ENCODE peak calls at places on chromosomes 5 and 9, in nine cellular contexts. One of them, this sample, is unnamed.

GRCh38 chr5:74851026-74851425 is 15.2 kb downstream of the FAM169A start:
- DNase-seq in sigmoid colon: no peak
- DNase-seq in CD8-positive, alpha-beta T cell: no peak
- DNase-seq in body of pancreas: no peak
- DNase-seq in GM23338: no peak
- DNase-seq in psoas muscle: no peak
- DNase-seq in left ventricle myocardium inferior: no peak
- DNase-seq in prostate gland: no peak
- DNase-seq in caudate nucleus: no peak
- DNase-seq in this sample: no peak

GRCh38 chr9:114308361-114308950 is 14.4 kb upstream of the ORM1 start:
- DNase-seq in CD8-positive, alpha-beta T cell: no peak
- DNase-seq in prostate gland: no peak
- DNase-seq in caudate nucleus: no peak
- DNase-seq in sigmoid colon: peak
- DNase-seq in left ventricle myocardium inferior: no peak
- DNase-seq in psoas muscle: no peak
- DNase-seq in body of pancreas: peak
- DNase-seq in GM23338: no peak
- DNase-seq in this sample: peak

GRCh38 chr5:96151891-96152290 is 190.2 kb upstream of the ELL2 start:
- DNase-seq in CD8-positive, alpha-beta T cell: no peak
- DNase-seq in GM23338: no peak
- DNase-seq in body of pancreas: no peak
- DNase-seq in left ventricle myocardium inferior: no peak
- DNase-seq in caudate nucleus: no peak
- DNase-seq in prostate gland: no peak
- DNase-seq in psoas muscle: no peak
- DNase-seq in sigmoid colon: no peak
- DNase-seq in this sample: no peak

GRCh38 chr5:157162919-157163510 is 3.0 kb downstream of the GARIN3 start:
- DNase-seq in GM23338: no peak
- DNase-seq in sigmoid colon: no peak
- DNase-seq in psoas muscle: no peak
- DNase-seq in prostate gland: no peak
- DNase-seq in caudate nucleus: no peak
- DNase-seq in body of pancreas: no peak
- DNase-seq in left ventricle myocardium inferior: no peak
- DNase-seq in CD8-positive, alpha-beta T cell: no peak
- DNase-seq in this sample: no peak

GRCh38 chr5:38591450-38591849 is 35.0 kb upstream of the LIFR start:
- DNase-seq in prostate gland: no peak
- DNase-seq in caudate nucleus: no peak
- DNase-seq in sigmoid colon: no peak
- DNase-seq in psoas muscle: no peak
- DNase-seq in body of pancreas: no peak
- DNase-seq in left ventricle myocardium inferior: no peak
- DNase-seq in GM23338: no peak
- DNase-seq in CD8-positive, alpha-beta T cell: no peak
- DNase-seq in this sample: no peak

GRCh38 chr9:93122721-93123221 is 11.3 kb downstream of the NINJ1 start:
- DNase-seq in prostate gland: no peak
- DNase-seq in GM23338: no peak
- DNase-seq in psoas muscle: no peak
- DNase-seq in sigmoid colon: peak
- DNase-seq in caudate nucleus: no peak
- DNase-seq in body of pancreas: no peak
- DNase-seq in CD8-positive, alpha-beta T cell: no peak
- DNase-seq in left ventricle myocardium inferior: no peak
- DNase-seq in this sample: no peak

GRCh38 chr5:126531543-126532120 is 63.4 kb downstream of the ALDH7A1 start:
- DNase-seq in caudate nucleus: no peak
- DNase-seq in CD8-positive, alpha-beta T cell: no peak
- DNase-seq in left ventricle myocardium inferior: no peak
- DNase-seq in body of pancreas: no peak
- DNase-seq in prostate gland: no peak
- DNase-seq in GM23338: no peak
- DNase-seq in psoas muscle: no peak
- DNase-seq in sigmoid colon: no peak
- DNase-seq in this sample: no peak

GRCh38 chr9:123300554-123300953 is 32.2 kb upstream of the STRBP start:
- DNase-seq in left ventricle myocardium inferior: no peak
- DNase-seq in CD8-positive, alpha-beta T cell: no peak
- DNase-seq in prostate gland: no peak
- DNase-seq in caudate nucleus: no peak
- DNase-seq in sigmoid colon: peak
- DNase-seq in GM23338: no peak
- DNase-seq in body of pancreas: no peak
- DNase-seq in psoas muscle: no peak
- DNase-seq in this sample: no peak

GRCh38 chr5:111147502-111147901 is 55.4 kb downstream of the WDR36 start:
- DNase-seq in body of pancreas: no peak
- DNase-seq in psoas muscle: no peak
- DNase-seq in sigmoid colon: no peak
- DNase-seq in GM23338: no peak
- DNase-seq in CD8-positive, alpha-beta T cell: no peak
- DNase-seq in caudate nucleus: no peak
- DNase-seq in left ventricle myocardium inferior: no peak
- DNase-seq in prostate gland: no peak
- DNase-seq in this sample: no peak

GRCh38 chr5:167352801-167353200 is 938.6 kb upstream of the WWC1 start:
- DNase-seq in caudate nucleus: no peak
- DNase-seq in GM23338: no peak
- DNase-seq in psoas muscle: no peak
- DNase-seq in prostate gland: no peak
- DNase-seq in CD8-positive, alpha-beta T cell: no peak
- DNase-seq in sigmoid colon: no peak
- DNase-seq in body of pancreas: no peak
- DNase-seq in left ventricle myocardium inferior: no peak
- DNase-seq in this sample: no peak

GRCh38 chr9:126838895-126839294 is 21.5 kb upstream of the ZBTB34 start:
- DNase-seq in body of pancreas: no peak
- DNase-seq in prostate gland: no peak
- DNase-seq in sigmoid colon: no peak
- DNase-seq in psoas muscle: no peak
- DNase-seq in caudate nucleus: no peak
- DNase-seq in GM23338: no peak
- DNase-seq in left ventricle myocardium inferior: no peak
- DNase-seq in CD8-positive, alpha-beta T cell: no peak
- DNase-seq in this sample: no peak

GRCh38 chr5:135930029-135930948 is 24.5 kb downstream of the LECT2 start:
- DNase-seq in CD8-positive, alpha-beta T cell: no peak
- DNase-seq in left ventricle myocardium inferior: no peak
- DNase-seq in sigmoid colon: no peak
- DNase-seq in prostate gland: no peak
- DNase-seq in body of pancreas: no peak
- DNase-seq in GM23338: peak
- DNase-seq in psoas muscle: no peak
- DNase-seq in caudate nucleus: no peak
- DNase-seq in this sample: peak

GRCh38 chr5:2752059-2752874 is 790 bp upstream of the IRX2 start:
- DNase-seq in CD8-positive, alpha-beta T cell: no peak
- DNase-seq in left ventricle myocardium inferior: no peak
- DNase-seq in prostate gland: no peak
- DNase-seq in sigmoid colon: no peak
- DNase-seq in psoas muscle: no peak
- DNase-seq in caudate nucleus: no peak
- DNase-seq in body of pancreas: no peak
- DNase-seq in GM23338: peak
- DNase-seq in this sample: no peak

GRCh38 chr5:131545856-131546255 is 89.2 kb downstream of the RAPGEF6 start:
- DNase-seq in GM23338: no peak
- DNase-seq in sigmoid colon: no peak
- DNase-seq in prostate gland: no peak
- DNase-seq in caudate nucleus: no peak
- DNase-seq in psoas muscle: no peak
- DNase-seq in CD8-positive, alpha-beta T cell: no peak
- DNase-seq in body of pancreas: no peak
- DNase-seq in left ventricle myocardium inferior: no peak
- DNase-seq in this sample: no peak

GRCh38 chr5:61701877-61702602 is 370.0 kb downstream of the ZSWIM6 start:
- DNase-seq in sigmoid colon: no peak
- DNase-seq in left ventricle myocardium inferior: no peak
- DNase-seq in caudate nucleus: peak
- DNase-seq in GM23338: no peak
- DNase-seq in body of pancreas: no peak
- DNase-seq in prostate gland: no peak
- DNase-seq in CD8-positive, alpha-beta T cell: no peak
- DNase-seq in psoas muscle: no peak
- DNase-seq in this sample: no peak

GRCh38 chr5:5985332-5985731 is 393.0 kb downstream of the MED10 start:
- DNase-seq in sigmoid colon: no peak
- DNase-seq in psoas muscle: no peak
- DNase-seq in body of pancreas: no peak
- DNase-seq in caudate nucleus: no peak
- DNase-seq in prostate gland: no peak
- DNase-seq in left ventricle myocardium inferior: no peak
- DNase-seq in GM23338: no peak
- DNase-seq in CD8-positive, alpha-beta T cell: no peak
- DNase-seq in this sample: no peak

GRCh38 chr9:134047868-134048581 is 19.8 kb downstream of the BRD3 start:
- DNase-seq in body of pancreas: no peak
- DNase-seq in left ventricle myocardium inferior: no peak
- DNase-seq in sigmoid colon: no peak
- DNase-seq in CD8-positive, alpha-beta T cell: no peak
- DNase-seq in psoas muscle: peak
- DNase-seq in GM23338: no peak
- DNase-seq in prostate gland: no peak
- DNase-seq in caudate nucleus: no peak
- DNase-seq in this sample: no peak
- H3K27ac ChIP-seq in body of pancreas: no peak
- H3K27ac ChIP-seq in left ventricle myocardium inferior: no peak
- H3K27ac ChIP-seq in sigmoid colon: no peak
- H3K27ac ChIP-seq in CD8-positive, alpha-beta T cell: no peak
- H3K27ac ChIP-seq in psoas muscle: no peak
- H3K27ac ChIP-seq in GM23338: no peak
- H3K27ac ChIP-seq in prostate gland: no peak
- H3K27ac ChIP-seq in caudate nucleus: no peak
- H3K27ac ChIP-seq in this sample: no peak

DNA sequence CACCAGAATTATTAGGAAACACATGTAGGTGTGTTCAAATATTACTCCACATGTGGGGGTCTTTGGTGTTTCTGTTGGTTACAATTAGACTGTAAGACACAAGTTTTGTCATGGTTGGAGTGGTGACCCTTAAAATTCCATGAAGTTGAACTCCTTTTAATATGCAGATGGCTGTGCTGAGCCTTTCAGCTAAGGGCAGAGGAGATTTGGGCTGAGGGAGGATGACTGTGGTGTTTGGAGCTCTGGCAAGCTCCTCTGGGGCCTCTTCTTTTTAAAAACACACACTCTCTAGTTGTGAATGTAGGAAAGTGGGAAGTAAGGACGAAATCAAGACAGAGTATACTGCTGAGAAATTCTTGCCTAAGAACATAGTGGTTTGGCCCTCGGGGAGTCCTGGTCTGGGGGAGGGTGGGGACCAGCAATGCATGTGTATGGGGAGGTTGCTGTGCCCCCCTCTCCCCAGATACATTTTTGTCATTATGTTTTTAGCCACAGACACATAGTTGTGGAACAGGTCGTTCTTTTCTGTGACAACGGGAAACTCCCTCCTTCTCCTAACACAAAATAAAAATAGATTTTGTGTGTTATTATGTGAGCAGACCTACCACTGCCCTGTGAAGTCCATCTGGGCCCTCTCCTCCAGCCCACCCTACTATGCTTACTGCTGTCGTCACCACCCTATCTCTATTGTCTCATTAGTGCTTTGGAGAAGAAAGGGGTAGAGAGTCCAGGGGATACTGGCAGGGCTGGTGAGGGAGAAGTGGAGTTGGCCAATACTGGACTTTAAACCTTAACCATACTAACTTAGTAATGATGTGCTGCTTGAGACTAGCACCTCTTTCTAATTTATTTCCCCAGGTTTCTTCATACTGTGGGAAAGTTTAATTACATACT is 10.0 kb downstream of the SMARCA2 start:
- DNase-seq in GM23338: peak
- DNase-seq in left ventricle myocardium inferior: no peak
- DNase-seq in psoas muscle: no peak
- DNase-seq in body of pancreas: no peak
- DNase-seq in prostate gland: no peak
- DNase-seq in caudate nucleus: no peak
- DNase-seq in CD8-positive, alpha-beta T cell: no peak
- DNase-seq in sigmoid colon: no peak
- DNase-seq in this sample: no peak
- H3K27ac ChIP-seq in GM23338: peak
- H3K27ac ChIP-seq in left ventricle myocardium inferior: peak
- H3K27ac ChIP-seq in psoas muscle: peak
- H3K27ac ChIP-seq in body of pancreas: no peak
- H3K27ac ChIP-seq in prostate gland: peak
- H3K27ac ChIP-seq in caudate nucleus: peak
- H3K27ac ChIP-seq in CD8-positive, alpha-beta T cell: no peak
- H3K27ac ChIP-seq in sigmoid colon: peak
- H3K27ac ChIP-seq in this sample: no peak

GRCh38 chr9:128341435-128341849 is 1.1 kb downstream of the SLC27A4 start:
- DNase-seq in CD8-positive, alpha-beta T cell: peak
- DNase-seq in caudate nucleus: peak
- DNase-seq in left ventricle myocardium inferior: peak
- DNase-seq in sigmoid colon: peak
- DNase-seq in prostate gland: peak
- DNase-seq in psoas muscle: peak
- DNase-seq in body of pancreas: peak
- DNase-seq in GM23338: peak
- DNase-seq in this sample: peak
- H3K27ac ChIP-seq in CD8-positive, alpha-beta T cell: no peak
- H3K27ac ChIP-seq in caudate nucleus: no peak
- H3K27ac ChIP-seq in left ventricle myocardium inferior: peak
- H3K27ac ChIP-seq in sigmoid colon: peak
- H3K27ac ChIP-seq in prostate gland: peak
- H3K27ac ChIP-seq in psoas muscle: peak
- H3K27ac ChIP-seq in body of pancreas: peak
- H3K27ac ChIP-seq in GM23338: no peak
- H3K27ac ChIP-seq in this sample: peak

GRCh38 chr5:162067651-162068411 is at the start of gene GABRG2:
- DNase-seq in caudate nucleus: no peak
- DNase-seq in GM23338: peak
- DNase-seq in sigmoid colon: no peak
- DNase-seq in body of pancreas: no peak
- DNase-seq in CD8-positive, alpha-beta T cell: no peak
- DNase-seq in left ventricle myocardium inferior: no peak
- DNase-seq in prostate gland: no peak
- DNase-seq in psoas muscle: no peak
- DNase-seq in this sample: no peak
- H3K27ac ChIP-seq in caudate nucleus: peak
- H3K27ac ChIP-seq in GM23338: no peak
- H3K27ac ChIP-seq in sigmoid colon: no peak
- H3K27ac ChIP-seq in body of pancreas: no peak
- H3K27ac ChIP-seq in CD8-positive, alpha-beta T cell: no peak
- H3K27ac ChIP-seq in left ventricle myocardium inferior: no peak
- H3K27ac ChIP-seq in prostate gland: no peak
- H3K27ac ChIP-seq in psoas muscle: no peak
- H3K27ac ChIP-seq in this sample: no peak

GRCh38 chr9:136955943-136956335 is 3.9 kb downstream of the LCN12 start:
- DNase-seq in left ventricle myocardium inferior: no peak
- DNase-seq in sigmoid colon: no peak
- DNase-seq in GM23338: no peak
- DNase-seq in CD8-positive, alpha-beta T cell: no peak
- DNase-seq in prostate gland: no peak
- DNase-seq in psoas muscle: no peak
- DNase-seq in body of pancreas: no peak
- DNase-seq in caudate nucleus: no peak
- DNase-seq in this sample: no peak
- H3K27ac ChIP-seq in left ventricle myocardium inferior: no peak
- H3K27ac ChIP-seq in sigmoid colon: no peak
- H3K27ac ChIP-seq in GM23338: no peak
- H3K27ac ChIP-seq in CD8-positive, alpha-beta T cell: no peak
- H3K27ac ChIP-seq in prostate gland: no peak
- H3K27ac ChIP-seq in psoas muscle: no peak
- H3K27ac ChIP-seq in body of pancreas: no peak
- H3K27ac ChIP-seq in caudate nucleus: no peak
- H3K27ac ChIP-seq in this sample: no peak

This sample was measured in right lobe of liver.